ENCODE peak calls at places on chromosome 17, in five cellular contexts. One of them, this sample, is unnamed.

GRCh38 chr17:56786989-56787482 is 46.7 kb downstream of the C17orf67 start:
- DNase-seq in HepG2: peak; percentile 73
- DNase-seq in GM12878: peak; percentile 60
- DNase-seq in IMR-90: peak; percentile 98
- DNase-seq in K562: no peak
- DNase-seq in this sample: no peak

GRCh38 chr17:10094806-10095205 is 103.6 kb downstream of the GAS7 start:
- DNase-seq in IMR-90: no peak
- DNase-seq in K562: no peak
- DNase-seq in GM12878: no peak
- DNase-seq in HepG2: no peak
- DNase-seq in this sample: no peak

GRCh38 chr17:72361892-72362291 is 241.1 kb downstream of the SOX9 start:
- DNase-seq in IMR-90: peak; percentile 58
- DNase-seq in HepG2: no peak
- DNase-seq in GM12878: no peak
- DNase-seq in K562: no peak
- DNase-seq in this sample: no peak

GRCh38 chr17:56638536-56639177 is 45.2 kb downstream of the NOG start:
- DNase-seq in IMR-90: no peak
- DNase-seq in K562: no peak
- DNase-seq in HepG2: no peak
- DNase-seq in GM12878: no peak
- DNase-seq in this sample: no peak

GRCh38 chr17:3879181-3879580 is 13.7 kb downstream of the CAMKK1 start:
- DNase-seq in GM12878: no peak
- DNase-seq in IMR-90: peak; percentile 73
- DNase-seq in HepG2: no peak
- DNase-seq in K562: no peak
- DNase-seq in this sample: no peak

GRCh38 chr17:44137891-44138709 is 3.6 kb upstream of the HROB start:
- DNase-seq in HepG2: peak; percentile 87
- DNase-seq in GM12878: no peak
- DNase-seq in IMR-90: peak; percentile 100
- DNase-seq in K562: peak; percentile 95
- DNase-seq in this sample: peak; percentile 78

GRCh38 chr17:14840616-14841231 is 424.4 kb downstream of the PMP22 start:
- DNase-seq in K562: no peak
- DNase-seq in HepG2: no peak
- DNase-seq in IMR-90: peak; percentile 84
- DNase-seq in GM12878: no peak
- DNase-seq in this sample: no peak

GRCh38 chr17:78822552-78822951 is 18.1 kb downstream of the USP36 start:
- DNase-seq in GM12878: no peak
- DNase-seq in K562: no peak
- DNase-seq in HepG2: no peak
- DNase-seq in IMR-90: peak; percentile 100
- DNase-seq in this sample: no peak

GRCh38 chr17:43169561-43170139 is 1.4 kb upstream of the NBR1 start:
- DNase-seq in IMR-90: peak; percentile 26
- DNase-seq in HepG2: peak; percentile 84
- DNase-seq in K562: peak; percentile 56
- DNase-seq in GM12878: no peak
- DNase-seq in this sample: peak; percentile 21

GRCh38 chr17:46072998-46073397 is 73.9 kb downstream of the STH start:
- DNase-seq in HepG2: peak; percentile 20
- DNase-seq in K562: no peak
- DNase-seq in IMR-90: peak; percentile 80
- DNase-seq in GM12878: no peak
- DNase-seq in this sample: no peak

GRCh38 chr17:79038545-79039135 is 14.7 kb downstream of the C1QTNF1 start:
- DNase-seq in HepG2: no peak
- DNase-seq in K562: no peak
- DNase-seq in IMR-90: peak; percentile 96
- DNase-seq in GM12878: no peak
- DNase-seq in this sample: no peak

GRCh38 chr17:57421393-57421717 is 165.0 kb downstream of the MSI2 start:
- DNase-seq in K562: no peak
- DNase-seq in HepG2: no peak
- DNase-seq in IMR-90: no peak
- DNase-seq in GM12878: no peak
- DNase-seq in this sample: no peak

GRCh38 chr17:2067559-2067958 is 12.7 kb downstream of the HIC1 start:
- DNase-seq in GM12878: no peak
- DNase-seq in IMR-90: peak; percentile 56
- DNase-seq in HepG2: no peak
- DNase-seq in K562: no peak
- DNase-seq in this sample: no peak

GRCh38 chr17:42101513-42102292 is 3.4 kb upstream of the ZNF385C start:
- DNase-seq in HepG2: peak; percentile 65
- DNase-seq in IMR-90: peak; percentile 57
- DNase-seq in K562: peak; percentile 87
- DNase-seq in GM12878: no peak
- DNase-seq in this sample: peak; percentile 87

GRCh38 chr17:74042241-74042640 is 161.2 kb upstream of the RPL38 start:
- DNase-seq in GM12878: no peak
- DNase-seq in HepG2: no peak
- DNase-seq in K562: no peak
- DNase-seq in IMR-90: no peak
- DNase-seq in this sample: no peak

GRCh38 chr17:32491371-32492280 is 4.8 kb downstream of the CDK5R1 start:
- DNase-seq in IMR-90: no peak
- DNase-seq in HepG2: no peak
- DNase-seq in GM12878: no peak
- DNase-seq in K562: peak; percentile 31
- DNase-seq in this sample: no peak

GRCh38 chr17:48795444-48796162 is 21.4 kb downstream of the TTLL6 start:
- DNase-seq in IMR-90: peak; percentile 81
- DNase-seq in GM12878: no peak
- DNase-seq in K562: no peak
- DNase-seq in HepG2: peak; percentile 95
- DNase-seq in this sample: no peak

GRCh38 chr17:68060336-68060735 is 24.8 kb downstream of the KPNA2 start:
- DNase-seq in GM12878: no peak
- DNase-seq in HepG2: no peak
- DNase-seq in IMR-90: no peak
- DNase-seq in K562: no peak
- DNase-seq in this sample: no peak

GRCh38 chr17:68053237-68054030 is 17.9 kb downstream of the KPNA2 start:
- DNase-seq in HepG2: no peak
- DNase-seq in GM12878: no peak
- DNase-seq in K562: no peak
- DNase-seq in IMR-90: peak; percentile 84
- DNase-seq in this sample: no peak

GRCh38 chr17:68061512-68062313 is 26.2 kb downstream of the KPNA2 start:
- DNase-seq in HepG2: peak; percentile 35
- DNase-seq in K562: no peak
- DNase-seq in IMR-90: peak; percentile 38
- DNase-seq in GM12878: no peak
- DNase-seq in this sample: no peak

GRCh38 chr17:68054296-68054900 is 18.9 kb downstream of the KPNA2 start:
- DNase-seq in GM12878: no peak
- DNase-seq in IMR-90: peak; percentile 84
- DNase-seq in HepG2: no peak
- DNase-seq in K562: no peak
- DNase-seq in this sample: no peak

DNA sequence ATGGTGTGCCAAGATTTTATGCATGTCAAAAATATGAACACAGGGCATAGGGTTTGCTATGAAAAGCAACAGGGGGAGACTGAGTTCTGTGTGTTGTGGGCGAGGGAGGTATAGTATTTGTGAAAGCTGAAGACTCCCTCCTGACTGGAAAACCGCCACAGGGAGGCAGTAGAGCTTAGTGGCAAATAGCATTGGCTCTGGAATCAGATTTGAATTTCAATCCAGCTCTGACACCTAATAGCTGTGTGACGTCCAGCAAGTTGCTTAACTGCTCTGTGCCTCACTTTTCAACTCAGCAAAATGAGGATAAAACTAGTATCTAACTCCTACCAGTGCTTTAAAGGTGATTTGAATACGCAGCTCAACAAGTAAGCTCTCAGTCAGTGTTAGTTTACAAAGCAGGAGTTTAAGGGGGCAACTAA is 22.0 kb downstream of the KPNA2 start:
- DNase-seq in IMR-90: peak; percentile 56
- DNase-seq in K562: peak; percentile 21
- DNase-seq in HepG2: no peak
- DNase-seq in GM12878: no peak
- DNase-seq in this sample: peak; percentile 12
- TF ChIP-seq BHLHE40 in IMR-90: no peak
- TF ChIP-seq BHLHE40 in K562: no peak
- TF ChIP-seq BHLHE40 in HepG2: no peak
- TF ChIP-seq BHLHE40 in GM12878: no peak
- TF ChIP-seq BHLHE40 in this sample: no peak

DNA sequence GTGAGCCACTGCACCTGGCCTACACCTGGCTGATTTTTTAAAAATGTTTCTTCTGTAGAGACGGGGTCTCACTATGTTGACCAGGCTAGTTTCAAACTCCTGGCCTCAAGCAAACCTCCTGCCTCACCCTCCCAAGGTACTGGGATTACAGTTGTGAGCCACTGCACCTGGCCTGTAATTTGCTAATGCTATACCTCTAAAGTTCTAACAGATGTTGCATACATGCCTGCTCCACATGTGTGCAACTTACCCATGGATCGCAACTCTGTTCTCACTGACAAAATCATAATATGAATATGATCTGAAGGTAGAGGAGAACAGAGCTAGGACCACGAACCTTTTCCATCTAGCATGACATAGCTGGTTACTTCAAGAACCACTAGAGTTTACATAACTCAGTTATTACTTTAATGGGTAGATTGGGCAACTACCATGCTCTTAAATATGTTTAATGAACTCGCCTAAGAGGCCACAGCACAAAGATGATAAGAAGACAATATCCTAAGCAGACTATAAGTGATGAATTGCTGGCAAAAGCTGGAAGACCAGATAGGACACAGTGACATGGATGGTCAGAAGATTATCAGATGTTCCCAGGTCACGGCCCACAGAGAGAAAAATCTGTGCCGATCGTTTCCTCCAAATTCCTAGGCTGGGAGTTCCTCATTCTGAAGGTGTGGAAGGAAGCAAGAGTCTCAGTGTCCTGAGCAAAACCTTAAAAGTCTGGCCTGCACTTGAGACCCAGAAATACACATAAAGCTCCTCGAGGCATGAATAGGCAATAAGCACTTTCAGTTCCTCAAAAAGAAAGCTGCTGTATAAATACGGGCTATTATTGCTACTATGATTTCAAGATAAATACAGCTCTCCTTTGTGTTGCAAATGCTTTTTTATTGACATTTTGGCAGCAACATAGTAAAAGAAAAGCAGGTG is 53.6 kb upstream of the ICAM2 start:
- DNase-seq in K562: no peak
- DNase-seq in GM12878: peak; percentile 62
- DNase-seq in IMR-90: no peak
- DNase-seq in HepG2: no peak
- DNase-seq in this sample: no peak
- TF ChIP-seq BHLHE40 in K562: no peak
- TF ChIP-seq BHLHE40 in GM12878: no peak
- TF ChIP-seq BHLHE40 in IMR-90: no peak
- TF ChIP-seq BHLHE40 in HepG2: no peak
- TF ChIP-seq BHLHE40 in this sample: no peak

GRCh38 chr17:20235747-20236146 is 226.6 kb downstream of the SPECC1 start:
- DNase-seq in GM12878: no peak
- DNase-seq in K562: no peak
- DNase-seq in IMR-90: no peak
- DNase-seq in HepG2: no peak
- DNase-seq in this sample: no peak
- TF ChIP-seq BHLHE40 in GM12878: no peak
- TF ChIP-seq BHLHE40 in K562: no peak
- TF ChIP-seq BHLHE40 in IMR-90: no peak
- TF ChIP-seq BHLHE40 in HepG2: no peak
- TF ChIP-seq BHLHE40 in this sample: no peak

GRCh38 chr17:76204277-76204676 is 36.0 kb downstream of the RNF157 start:
- DNase-seq in HepG2: peak; percentile 43
- DNase-seq in IMR-90: peak; percentile 86
- DNase-seq in GM12878: no peak
- DNase-seq in K562: no peak
- DNase-seq in this sample: no peak
- TF ChIP-seq BHLHE40 in HepG2: no peak
- TF ChIP-seq BHLHE40 in IMR-90: no peak
- TF ChIP-seq BHLHE40 in GM12878: no peak
- TF ChIP-seq BHLHE40 in K562: no peak
- TF ChIP-seq BHLHE40 in this sample: no peak

GRCh38 chr17:16480995-16481394 is 11.0 kb downstream of the LRRC75A start:
- DNase-seq in IMR-90: no peak
- DNase-seq in HepG2: no peak
- DNase-seq in GM12878: no peak
- DNase-seq in K562: no peak
- DNase-seq in this sample: no peak
- TF ChIP-seq BHLHE40 in IMR-90: no peak
- TF ChIP-seq BHLHE40 in HepG2: no peak
- TF ChIP-seq BHLHE40 in GM12878: no peak
- TF ChIP-seq BHLHE40 in K562: no peak
- TF ChIP-seq BHLHE40 in this sample: no peak

This sample was measured in HEK293T.